ENCODE peak calls at places on chromosomes 4 and X, in ten cellular contexts. F is GM12878, X is endothelial cell of umbilical vein, O is breast epithelium, W is HepG2, B is stomach, P is SK-N-SH, D is sigmoid colon, U is suprapubic skin, M is H1. H is an unnamed sample.
A peak's percentile ranks its signal among the peaks of the same experiment; 100 is the strongest.

GRCh38 chr4:141058739-141059507 is 74.3 kb downstream of the RNF150 start:
- DNase-seq in M (no peak), B (no peak), F (no peak), X (no peak), D (no peak), P (no peak), W (no peak), U (no peak), O (no peak), H (no peak)

GRCh38 chrX:5051831-5052491 is 1176.7 kb downstream of the NLGN4X start:
- DNase-seq in P (no peak), F (no peak), O (no peak), D (peak; percentile 69), W (no peak), M (no peak), B (no peak), X (no peak), U (no peak), H (no peak)

GRCh38 chr4:3071811-3072210 is 2.5 kb downstream of the HTT-AS start:
- DNase-seq in U (no peak), M (no peak), B (no peak), P (no peak), X (no peak), F (no peak), O (no peak), D (no peak), W (no peak), H (no peak)

GRCh38 chr4:5142726-5143125 is 91.4 kb downstream of the STK32B start:
- DNase-seq in B (peak; percentile 66), O (no peak), P (peak; percentile 33), W (peak; percentile 20), U (no peak), D (no peak), F (no peak), X (peak; percentile 53), M (peak; percentile 56), H (peak; percentile 16)

GRCh38 chrX:9379697-9380551 is 84.9 kb upstream of the TBL1X start:
- DNase-seq in B (no peak), X (no peak), U (no peak), O (no peak), F (no peak), D (no peak), W (peak; percentile 16), P (no peak), M (no peak), H (peak; percentile 32)

GRCh38 chrX:56564182-56564885 is 907 bp downstream of the UBQLN2 start:
- DNase-seq in D (no peak), O (no peak), U (no peak), W (peak; percentile 2), B (no peak), P (peak; percentile 27), M (peak; percentile 37), X (peak; percentile 40), F (no peak), H (no peak)

GRCh38 chrX:101409043-101409442 is 1.0 kb downstream of the HNRNPH2 start:
- DNase-seq in D (no peak), F (no peak), U (no peak), O (no peak), M (no peak), B (no peak), X (no peak), W (no peak), P (no peak), H (no peak)

GRCh38 chr4:135204311-135204710 is 1002.7 kb upstream of the PABPC4L start:
- DNase-seq in B (no peak), M (no peak), U (no peak), D (no peak), O (no peak), P (no peak), X (no peak), F (no peak), W (no peak), H (no peak)

GRCh38 chr4:144906181-144906895 is 191.7 kb downstream of the ANAPC10 start:
- DNase-seq in W (no peak), U (no peak), B (no peak), F (peak; percentile 38), M (no peak), P (no peak), D (no peak), O (no peak), X (peak; percentile 39), H (no peak)

GRCh38 chrX:88378406-88378805 is 368.6 kb upstream of the CPXCR1 start:
- DNase-seq in D (no peak), P (no peak), W (no peak), M (no peak), X (no peak), O (no peak), B (no peak), F (no peak), U (no peak), H (no peak)

GRCh38 chr4:113145519-113146291 is 96.3 kb downstream of the ANK2 start:
- DNase-seq in D (no peak), B (no peak), O (no peak), F (no peak), U (no peak), P (no peak), W (peak; percentile 85), X (no peak), M (peak; percentile 66), H (no peak)

DNA sequence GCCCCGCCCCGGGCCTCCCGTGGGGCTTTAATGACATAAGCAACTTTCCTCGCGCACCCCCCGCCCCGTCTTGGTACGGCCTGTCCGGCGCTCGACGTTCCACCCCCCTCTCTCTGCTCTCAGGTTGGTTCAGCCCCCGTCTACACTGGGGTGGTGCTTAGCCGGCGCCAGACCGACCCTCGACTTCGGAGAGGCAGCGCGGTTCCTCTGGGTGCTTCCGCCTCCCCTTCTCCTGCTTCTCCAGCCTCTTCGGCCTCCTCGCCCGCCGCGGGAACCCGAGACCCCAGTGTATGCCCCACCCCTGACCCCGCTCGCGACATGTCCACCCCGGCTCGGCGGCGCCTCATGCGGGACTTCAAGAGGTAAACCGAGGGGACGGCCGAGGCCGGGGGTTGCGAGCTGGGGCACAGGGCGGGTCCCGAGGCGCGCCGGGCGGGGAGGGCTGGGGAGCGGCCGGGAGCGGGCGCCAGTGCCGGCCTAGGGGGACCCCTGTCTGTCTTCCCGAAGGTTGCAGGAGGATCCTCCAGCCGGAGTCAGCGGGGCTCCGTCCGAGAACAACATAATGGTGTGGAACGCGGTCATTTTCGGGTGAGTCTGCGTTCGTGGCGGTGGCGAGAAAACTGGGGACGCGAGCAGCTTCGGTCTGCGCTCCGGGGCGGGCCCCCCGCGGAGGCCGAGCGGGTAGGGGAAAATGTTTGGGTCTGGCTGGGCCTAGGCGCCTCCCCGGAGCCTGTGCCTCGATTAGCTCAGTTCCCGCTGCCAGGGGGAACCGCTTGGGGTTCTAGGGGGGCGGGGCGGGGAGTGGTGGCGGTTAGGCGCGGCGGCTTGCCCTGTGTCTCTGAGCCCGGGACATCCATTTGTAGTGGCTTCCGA is at the start of gene UBE2A:
- DNase-seq in M (peak; percentile 89), P (peak; percentile 93), O (peak; percentile 79), F (peak; percentile 53), X (peak; percentile 90), D (peak; percentile 96), W (peak; percentile 69), U (peak; percentile 94), B (peak; percentile 90), H (peak; percentile 79)
- TF ChIP-seq CTCF in M (peak; percentile 29), P (peak; percentile 34), O (no peak), F (peak; percentile 32), X (no peak), D (peak; percentile 47), W (peak; percentile 26), U (peak; percentile 53), B (no peak), H (no peak)

GRCh38 chrX:40149286-40150175 is 51.8 kb upstream of the BCOR start:
- DNase-seq in D (no peak), X (no peak), P (no peak), F (no peak), W (no peak), U (no peak), B (no peak), O (no peak), M (peak; percentile 46), H (no peak)

GRCh38 chrX:40150503-40150902 is 52.7 kb upstream of the BCOR start:
- DNase-seq in M (no peak), B (no peak), U (no peak), F (no peak), D (no peak), W (no peak), O (no peak), X (no peak), P (no peak), H (no peak)

GRCh38 chrX:40148189-40148438 is 50.4 kb upstream of the BCOR start:
- DNase-seq in X (no peak), P (no peak), W (no peak), F (no peak), O (no peak), M (peak; percentile 47), B (no peak), U (no peak), D (no peak), H (no peak)

GRCh38 chrX:40147399-40148188 is 49.8 kb upstream of the BCOR start:
- DNase-seq in B (no peak), U (no peak), P (no peak), D (no peak), M (peak; percentile 60), O (no peak), W (no peak), F (no peak), X (no peak), H (no peak)

GRCh38 chrX:40148439-40149285 is 50.9 kb upstream of the BCOR start:
- DNase-seq in X (peak; percentile 54), O (no peak), W (no peak), B (no peak), D (no peak), M (peak; percentile 45), U (no peak), F (no peak), P (peak; percentile 59), H (no peak)
- TF ChIP-seq POLR2AphosphoS5 in X (no peak), O (no peak), W (no peak), B (no peak), D (no peak), M (no peak), U (no peak), F (no peak), P (no peak), H (no peak)

GRCh38 chrX:129346574-129346973 is 176.7 kb downstream of the SMARCA1 start:
- DNase-seq in F (no peak), O (no peak), X (no peak), M (no peak), U (no peak), W (no peak), D (no peak), B (no peak), P (no peak), H (no peak)

DNA sequence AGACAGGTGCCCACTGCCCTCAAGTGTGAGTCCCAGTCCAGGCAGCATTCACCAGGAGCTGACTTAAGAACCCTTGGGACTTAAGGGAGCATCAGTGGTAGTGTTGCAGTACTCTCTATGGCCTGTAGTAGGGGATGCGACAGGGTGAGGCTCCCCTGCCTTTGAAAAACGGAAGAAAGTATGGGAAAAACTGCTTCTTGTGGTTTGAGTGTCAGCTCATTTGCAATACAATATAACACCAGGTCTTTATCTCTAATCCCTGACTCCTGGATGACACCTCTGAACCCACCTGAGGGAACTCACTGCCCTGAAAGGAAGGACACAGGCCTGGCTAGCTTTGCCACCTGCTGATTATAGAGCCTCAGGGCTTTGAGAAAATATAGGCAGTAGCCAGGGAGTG is 176.0 kb downstream of the SMARCA1 start:
- DNase-seq in X (no peak), P (no peak), D (no peak), F (no peak), B (no peak), O (no peak), M (peak; percentile 48), U (no peak), W (no peak), H (peak; percentile 4)
- TF ChIP-seq CTCF in X (peak; percentile 12), P (no peak), D (no peak), F (peak; percentile 17), B (no peak), O (no peak), M (peak; percentile 70), U (no peak), W (no peak), H (peak; percentile 46)

GRCh38 chrX:118839334-118839958 is 15.8 kb downstream of the ZCCHC12 start:
- DNase-seq in D (peak; percentile 87), W (peak; percentile 58), O (peak; percentile 54), F (no peak), B (peak; percentile 72), X (peak; percentile 55), M (peak; percentile 93), U (peak; percentile 84), P (peak; percentile 90), H (peak; percentile 19)
- TF ChIP-seq POLR2AphosphoS5 in D (peak; percentile 27), W (no peak), O (no peak), F (no peak), B (no peak), X (no peak), M (peak; percentile 44), U (no peak), P (no peak), H (no peak)